ENCODE peak calls at places on chromosomes 13 and 19, in ten cellular contexts. One of them, this sample, is unnamed.

GRCh38 chr13:80945328-80945727 is 604.4 kb upstream of the SPRY2 start:
- DNase-seq in GM12891: no peak
- DNase-seq in breast epithelium: no peak
- DNase-seq in IMR-90: no peak
- DNase-seq in esophagus muscularis mucosa: no peak
- DNase-seq in body of pancreas: no peak
- DNase-seq in HCT116: no peak
- DNase-seq in upper lobe of left lung: no peak
- DNase-seq in transverse colon: no peak
- DNase-seq in adrenal gland: no peak
- DNase-seq in this sample: no peak

GRCh38 chr19:30718728-30719127 is 346.5 kb downstream of the ZNF536 start:
- DNase-seq in GM12891: no peak
- DNase-seq in breast epithelium: no peak
- DNase-seq in IMR-90: no peak
- DNase-seq in esophagus muscularis mucosa: no peak
- DNase-seq in body of pancreas: peak
- DNase-seq in HCT116: no peak
- DNase-seq in upper lobe of left lung: no peak
- DNase-seq in transverse colon: peak
- DNase-seq in adrenal gland: no peak
- DNase-seq in this sample: no peak

GRCh38 chr13:110416131-110416584 is 109.1 kb downstream of the COL4A2 start:
- DNase-seq in GM12891: no peak
- DNase-seq in breast epithelium: no peak
- DNase-seq in IMR-90: peak
- DNase-seq in esophagus muscularis mucosa: no peak
- DNase-seq in body of pancreas: no peak
- DNase-seq in HCT116: no peak
- DNase-seq in upper lobe of left lung: no peak
- DNase-seq in transverse colon: no peak
- DNase-seq in adrenal gland: no peak
- DNase-seq in this sample: no peak

GRCh38 chr19:51784109-51784785 is 10.7 kb upstream of the FPR3 start:
- DNase-seq in GM12891: no peak
- DNase-seq in breast epithelium: no peak
- DNase-seq in IMR-90: no peak
- DNase-seq in esophagus muscularis mucosa: no peak
- DNase-seq in body of pancreas: no peak
- DNase-seq in HCT116: no peak
- DNase-seq in upper lobe of left lung: no peak
- DNase-seq in transverse colon: no peak
- DNase-seq in adrenal gland: no peak
- DNase-seq in this sample: no peak

GRCh38 chr19:43765109-43765876 is 10.5 kb upstream of the SMG9 start:
- DNase-seq in GM12891: no peak
- DNase-seq in breast epithelium: no peak
- DNase-seq in IMR-90: peak
- DNase-seq in esophagus muscularis mucosa: no peak
- DNase-seq in body of pancreas: no peak
- DNase-seq in HCT116: peak
- DNase-seq in upper lobe of left lung: no peak
- DNase-seq in transverse colon: peak
- DNase-seq in adrenal gland: peak
- DNase-seq in this sample: no peak

GRCh38 chr13:100798739-100799361 is 124.3 kb upstream of the TMTC4 start:
- DNase-seq in GM12891: no peak
- DNase-seq in breast epithelium: no peak
- DNase-seq in IMR-90: no peak
- DNase-seq in esophagus muscularis mucosa: peak
- DNase-seq in body of pancreas: no peak
- DNase-seq in HCT116: no peak
- DNase-seq in upper lobe of left lung: no peak
- DNase-seq in transverse colon: no peak
- DNase-seq in adrenal gland: no peak
- DNase-seq in this sample: no peak

GRCh38 chr19:51708811-51709210 is 15.0 kb downstream of the HAS1 start:
- DNase-seq in GM12891: no peak
- DNase-seq in breast epithelium: no peak
- DNase-seq in IMR-90: no peak
- DNase-seq in esophagus muscularis mucosa: no peak
- DNase-seq in body of pancreas: no peak
- DNase-seq in HCT116: no peak
- DNase-seq in upper lobe of left lung: no peak
- DNase-seq in transverse colon: no peak
- DNase-seq in adrenal gland: no peak
- DNase-seq in this sample: no peak

GRCh38 chr13:98048263-98048662 is 94.6 kb upstream of the FARP1 start:
- DNase-seq in GM12891: no peak
- DNase-seq in breast epithelium: no peak
- DNase-seq in IMR-90: no peak
- DNase-seq in esophagus muscularis mucosa: no peak
- DNase-seq in body of pancreas: no peak
- DNase-seq in HCT116: no peak
- DNase-seq in upper lobe of left lung: no peak
- DNase-seq in transverse colon: no peak
- DNase-seq in adrenal gland: no peak
- DNase-seq in this sample: no peak

GRCh38 chr19:19632661-19633060 is 4.6 kb upstream of the LPAR2 start:
- DNase-seq in GM12891: no peak
- DNase-seq in breast epithelium: no peak
- DNase-seq in IMR-90: no peak
- DNase-seq in esophagus muscularis mucosa: no peak
- DNase-seq in body of pancreas: no peak
- DNase-seq in HCT116: no peak
- DNase-seq in upper lobe of left lung: no peak
- DNase-seq in transverse colon: no peak
- DNase-seq in adrenal gland: no peak
- DNase-seq in this sample: no peak

GRCh38 chr19:19635313-19635702 is 7.3 kb upstream of the LPAR2 start:
- DNase-seq in GM12891: no peak
- DNase-seq in breast epithelium: no peak
- DNase-seq in IMR-90: no peak
- DNase-seq in esophagus muscularis mucosa: no peak
- DNase-seq in body of pancreas: no peak
- DNase-seq in HCT116: no peak
- DNase-seq in upper lobe of left lung: peak
- DNase-seq in transverse colon: no peak
- DNase-seq in adrenal gland: no peak
- DNase-seq in this sample: no peak

GRCh38 chr19:19634516-19635312 is 6.7 kb upstream of the LPAR2 start:
- DNase-seq in GM12891: no peak
- DNase-seq in breast epithelium: no peak
- DNase-seq in IMR-90: no peak
- DNase-seq in esophagus muscularis mucosa: no peak
- DNase-seq in body of pancreas: no peak
- DNase-seq in HCT116: no peak
- DNase-seq in upper lobe of left lung: peak
- DNase-seq in transverse colon: no peak
- DNase-seq in adrenal gland: no peak
- DNase-seq in this sample: no peak

GRCh38 chr19:19636573-19636972 is 6.9 kb downstream of the GMIP start:
- DNase-seq in GM12891: no peak
- DNase-seq in breast epithelium: no peak
- DNase-seq in IMR-90: no peak
- DNase-seq in esophagus muscularis mucosa: no peak
- DNase-seq in body of pancreas: no peak
- DNase-seq in HCT116: no peak
- DNase-seq in upper lobe of left lung: no peak
- DNase-seq in transverse colon: no peak
- DNase-seq in adrenal gland: no peak
- DNase-seq in this sample: no peak

DNA sequence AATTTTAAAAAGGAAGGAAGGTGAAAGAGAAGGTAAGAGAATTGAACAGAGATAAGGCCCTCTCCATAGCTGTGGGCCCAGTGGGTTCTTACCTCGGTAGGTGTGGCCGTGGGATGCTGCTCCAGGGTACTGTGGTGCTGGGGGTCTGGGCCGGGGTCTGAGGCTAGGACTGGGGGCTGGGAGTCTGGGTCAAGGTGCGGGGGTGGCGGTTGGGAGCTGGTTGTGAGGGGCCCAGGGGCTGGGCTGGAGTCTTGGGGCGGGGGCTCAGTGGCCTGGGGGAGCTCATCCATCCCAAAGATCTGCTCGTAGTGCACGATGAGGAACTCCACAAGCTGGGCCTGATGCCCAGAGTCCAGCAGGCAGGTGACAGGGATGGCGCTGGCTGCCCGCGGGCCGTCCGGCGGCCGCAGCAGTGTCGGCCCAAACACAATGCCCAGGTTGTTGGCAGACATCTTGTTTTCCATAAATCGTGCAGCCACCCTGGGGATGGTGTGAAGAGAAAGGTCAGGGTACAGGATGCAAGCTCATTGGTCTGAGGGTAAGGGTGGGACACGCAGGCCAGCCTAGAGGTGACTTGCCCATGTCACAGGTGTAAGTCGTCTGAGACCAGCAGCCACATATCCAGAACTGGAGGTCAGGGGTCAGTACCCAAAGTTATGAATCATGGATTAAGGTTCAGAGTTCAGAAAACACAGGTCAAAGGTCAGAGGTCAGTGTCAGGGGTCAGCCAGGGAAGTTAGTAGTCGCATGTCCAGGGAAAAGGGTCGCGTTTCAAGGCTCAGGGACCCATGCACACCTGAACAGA is 5.9 kb upstream of the LPAR2 start:
- DNase-seq in GM12891: no peak
- DNase-seq in breast epithelium: no peak
- DNase-seq in IMR-90: no peak
- DNase-seq in esophagus muscularis mucosa: no peak
- DNase-seq in body of pancreas: no peak
- DNase-seq in HCT116: no peak
- DNase-seq in upper lobe of left lung: peak
- DNase-seq in transverse colon: no peak
- DNase-seq in adrenal gland: no peak
- DNase-seq in this sample: no peak
- TF ChIP-seq POLR2A in GM12891: no peak
- TF ChIP-seq POLR2A in breast epithelium: no peak
- TF ChIP-seq POLR2A in IMR-90: no peak
- TF ChIP-seq POLR2A in esophagus muscularis mucosa: no peak
- TF ChIP-seq POLR2A in body of pancreas: no peak
- TF ChIP-seq POLR2A in HCT116: no peak
- TF ChIP-seq POLR2A in upper lobe of left lung: no peak
- TF ChIP-seq POLR2A in transverse colon: no peak
- TF ChIP-seq POLR2A in adrenal gland: no peak
- TF ChIP-seq POLR2A in this sample: no peak

GRCh38 chr19:44846455-44847143 is 502 bp downstream of the NECTIN2 start:
- DNase-seq in GM12891: no peak
- DNase-seq in breast epithelium: no peak
- DNase-seq in IMR-90: no peak
- DNase-seq in esophagus muscularis mucosa: no peak
- DNase-seq in body of pancreas: peak
- DNase-seq in HCT116: no peak
- DNase-seq in upper lobe of left lung: no peak
- DNase-seq in transverse colon: peak
- DNase-seq in adrenal gland: peak
- DNase-seq in this sample: no peak

GRCh38 chr19:44845286-44845611 is 848 bp upstream of the NECTIN2 start:
- DNase-seq in GM12891: no peak
- DNase-seq in breast epithelium: no peak
- DNase-seq in IMR-90: no peak
- DNase-seq in esophagus muscularis mucosa: no peak
- DNase-seq in body of pancreas: no peak
- DNase-seq in HCT116: no peak
- DNase-seq in upper lobe of left lung: no peak
- DNase-seq in transverse colon: no peak
- DNase-seq in adrenal gland: no peak
- DNase-seq in this sample: no peak

GRCh38 chr19:44848036-44848804 is 2.1 kb downstream of the NECTIN2 start:
- DNase-seq in GM12891: no peak
- DNase-seq in breast epithelium: no peak
- DNase-seq in IMR-90: peak
- DNase-seq in esophagus muscularis mucosa: no peak
- DNase-seq in body of pancreas: peak
- DNase-seq in HCT116: no peak
- DNase-seq in upper lobe of left lung: no peak
- DNase-seq in transverse colon: no peak
- DNase-seq in adrenal gland: peak
- DNase-seq in this sample: no peak

GRCh38 chr19:44847144-44848035 is 1.3 kb downstream of the NECTIN2 start:
- DNase-seq in GM12891: no peak
- DNase-seq in breast epithelium: peak
- DNase-seq in IMR-90: peak
- DNase-seq in esophagus muscularis mucosa: no peak
- DNase-seq in body of pancreas: peak
- DNase-seq in HCT116: peak
- DNase-seq in upper lobe of left lung: peak
- DNase-seq in transverse colon: peak
- DNase-seq in adrenal gland: peak
- DNase-seq in this sample: no peak

DNA sequence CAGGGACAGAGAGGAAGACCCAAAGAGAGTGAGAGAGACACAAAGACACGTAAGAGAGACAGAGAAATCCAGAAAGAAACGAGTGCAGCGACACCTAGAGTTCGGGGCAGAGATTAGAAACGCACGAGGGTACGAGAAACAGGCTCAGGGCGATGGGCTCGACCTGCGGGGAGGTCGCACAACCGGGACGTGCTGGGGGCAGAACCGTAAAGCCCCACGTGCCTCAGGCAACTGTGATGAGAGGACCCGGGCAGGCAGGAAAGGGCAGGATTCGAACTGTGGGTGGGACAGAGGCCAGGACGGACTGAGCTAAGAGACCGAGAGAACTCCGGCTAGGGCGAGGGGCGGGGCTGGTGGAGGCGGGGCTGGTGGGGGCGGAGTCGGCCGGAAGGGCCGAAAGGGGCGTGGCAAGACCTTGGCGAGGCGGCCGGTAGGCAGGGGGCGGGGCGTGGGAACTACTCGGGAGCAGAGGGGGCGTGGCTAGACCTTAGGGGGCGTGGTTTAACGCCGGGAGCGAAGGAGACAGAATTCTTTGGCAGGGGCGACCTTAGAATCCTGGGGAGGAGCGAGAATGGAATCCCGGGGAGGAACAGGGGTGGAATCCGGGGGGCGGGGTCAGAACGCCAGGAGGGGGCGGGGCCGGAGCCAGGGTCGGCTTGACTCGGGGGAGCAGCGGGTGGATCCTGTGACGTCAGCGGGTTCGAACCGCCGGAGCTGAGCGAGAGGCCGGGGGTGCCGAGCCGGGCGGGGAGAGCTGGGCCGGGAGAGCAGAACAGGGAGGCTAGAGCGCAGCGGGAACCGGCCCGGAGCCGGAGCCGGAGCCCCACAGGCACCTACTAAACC is at the start of gene NECTIN2:
- DNase-seq in GM12891: peak
- DNase-seq in breast epithelium: peak
- DNase-seq in IMR-90: peak
- DNase-seq in esophagus muscularis mucosa: peak
- DNase-seq in body of pancreas: peak
- DNase-seq in HCT116: peak
- DNase-seq in upper lobe of left lung: peak
- DNase-seq in transverse colon: peak
- DNase-seq in adrenal gland: peak
- DNase-seq in this sample: peak
- TF ChIP-seq POLR2A in GM12891: no peak
- TF ChIP-seq POLR2A in breast epithelium: peak
- TF ChIP-seq POLR2A in IMR-90: peak
- TF ChIP-seq POLR2A in esophagus muscularis mucosa: peak
- TF ChIP-seq POLR2A in body of pancreas: peak
- TF ChIP-seq POLR2A in HCT116: no peak
- TF ChIP-seq POLR2A in upper lobe of left lung: peak
- TF ChIP-seq POLR2A in transverse colon: peak
- TF ChIP-seq POLR2A in adrenal gland: peak
- TF ChIP-seq POLR2A in this sample: peak

DNA sequence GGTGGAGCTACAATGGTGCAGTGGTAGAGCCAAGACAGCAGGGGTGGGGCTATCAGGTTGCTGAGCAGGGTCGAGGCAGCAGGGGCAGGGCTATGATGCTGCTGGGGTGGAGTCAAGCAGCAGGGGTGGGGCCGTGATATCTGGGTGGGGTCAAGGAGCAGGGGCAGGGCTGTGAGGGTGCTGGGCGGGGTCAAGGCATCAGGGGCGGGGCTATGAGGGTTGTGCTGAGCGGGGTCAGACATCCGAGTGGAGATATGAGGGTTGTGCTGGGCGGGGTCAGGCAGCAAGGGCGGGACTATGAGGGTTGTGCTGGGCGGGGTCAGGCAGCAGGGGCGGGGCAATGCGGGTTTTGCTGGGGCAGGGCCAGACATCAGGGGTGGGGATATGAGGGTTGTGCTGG is 14.7 kb downstream of the HCN2 start:
- DNase-seq in GM12891: peak
- DNase-seq in breast epithelium: no peak
- DNase-seq in IMR-90: no peak
- DNase-seq in esophagus muscularis mucosa: no peak
- DNase-seq in body of pancreas: no peak
- DNase-seq in HCT116: no peak
- DNase-seq in upper lobe of left lung: peak
- DNase-seq in transverse colon: no peak
- DNase-seq in adrenal gland: no peak
- DNase-seq in this sample: no peak
- TF ChIP-seq POLR2A in GM12891: no peak
- TF ChIP-seq POLR2A in breast epithelium: no peak
- TF ChIP-seq POLR2A in IMR-90: no peak
- TF ChIP-seq POLR2A in esophagus muscularis mucosa: no peak
- TF ChIP-seq POLR2A in body of pancreas: no peak
- TF ChIP-seq POLR2A in HCT116: no peak
- TF ChIP-seq POLR2A in upper lobe of left lung: no peak
- TF ChIP-seq POLR2A in transverse colon: no peak
- TF ChIP-seq POLR2A in adrenal gland: no peak
- TF ChIP-seq POLR2A in this sample: no peak

GRCh38 chr13:99608345-99608744 is 107.1 kb downstream of the TM9SF2 start:
- DNase-seq in GM12891: no peak
- DNase-seq in breast epithelium: no peak
- DNase-seq in IMR-90: no peak
- DNase-seq in esophagus muscularis mucosa: no peak
- DNase-seq in body of pancreas: no peak
- DNase-seq in HCT116: no peak
- DNase-seq in upper lobe of left lung: peak
- DNase-seq in transverse colon: no peak
- DNase-seq in adrenal gland: no peak
- DNase-seq in this sample: no peak
- TF ChIP-seq POLR2A in GM12891: no peak
- TF ChIP-seq POLR2A in breast epithelium: no peak
- TF ChIP-seq POLR2A in IMR-90: no peak
- TF ChIP-seq POLR2A in esophagus muscularis mucosa: no peak
- TF ChIP-seq POLR2A in body of pancreas: no peak
- TF ChIP-seq POLR2A in HCT116: no peak
- TF ChIP-seq POLR2A in upper lobe of left lung: no peak
- TF ChIP-seq POLR2A in transverse colon: no peak
- TF ChIP-seq POLR2A in adrenal gland: no peak
- TF ChIP-seq POLR2A in this sample: no peak

This sample was measured in esophagus squamous epithelium.